ENCODE peak calls at places on chromosome X, in eight cellular contexts. N is GM10248; U is SJCRH30; Q is CD4-positive, CD25-positive, alpha-beta regulatory T cell; O is choroid plexus epithelial cell; S is ELF-1; W is anterior cingulate cortex; A is AG04450. J is an unnamed sample.

GRCh38 chrX:106246511-106246910 is 78.4 kb downstream of the PWWP3B start:
- DNase-seq in N (no peak), U (no peak), Q (no peak), O (peak), S (no peak), W (no peak), A (no peak), J (no peak)

GRCh38 chrX:133921764-133922389 is 63.5 kb downstream of the GPC3 start:
- DNase-seq in N (peak), U (peak), Q (no peak), O (peak), S (peak), W (no peak), A (no peak), J (no peak)

GRCh38 chrX:103157511-103158316 is 57.2 kb upstream of the BEX4 start:
- DNase-seq in N (peak), U (peak), Q (no peak), O (peak), S (peak), W (peak), A (no peak), J (no peak)

GRCh38 chrX:13153796-13154195 is 109.4 kb upstream of the FAM9C start:
- DNase-seq in N (no peak), U (no peak), Q (no peak), O (peak), S (no peak), W (no peak), A (no peak), J (no peak)

GRCh38 chrX:24343719-24344118 is 16.7 kb upstream of the SUPT20HL1 start:
- DNase-seq in N (no peak), U (no peak), Q (no peak), O (no peak), S (no peak), W (no peak), A (no peak), J (no peak)

GRCh38 chrX:151359341-151359740 is 37.7 kb upstream of the VMA21 start:
- DNase-seq in N (no peak), U (no peak), Q (no peak), O (no peak), S (peak), W (no peak), A (no peak), J (no peak)

GRCh38 chrX:112147206-112147605 is 64.6 kb upstream of the TRPC5 start:
- DNase-seq in N (no peak), U (peak), Q (no peak), O (peak), S (peak), W (no peak), A (no peak), J (no peak)

GRCh38 chrX:12292996-12293765 is 154.9 kb downstream of the FRMPD4 start:
- DNase-seq in N (no peak), U (no peak), Q (no peak), O (no peak), S (no peak), W (no peak), A (peak), J (no peak)

GRCh38 chrX:118022803-118023202 is 93.8 kb downstream of the KLHL13 start:
- DNase-seq in N (no peak), U (no peak), Q (no peak), O (no peak), S (no peak), W (no peak), A (no peak), J (no peak)

GRCh38 chrX:43655961-43656494 is at the start of gene MAOA:
- DNase-seq in N (no peak), U (no peak), Q (peak), O (no peak), S (peak), W (peak), A (no peak), J (peak)

GRCh38 chrX:111083101-111083500 is 12.9 kb upstream of the PAK3 start:
- DNase-seq in N (no peak), U (no peak), Q (no peak), O (no peak), S (no peak), W (no peak), A (no peak), J (no peak)

GRCh38 chrX:29237972-29238371 is 650.7 kb downstream of the IL1RAPL1 start:
- DNase-seq in N (no peak), U (no peak), Q (no peak), O (no peak), S (no peak), W (no peak), A (no peak), J (no peak)

GRCh38 chrX:12877386-12877785 is 10.5 kb downstream of the TLR7 start:
- DNase-seq in N (no peak), U (no peak), Q (no peak), O (no peak), S (no peak), W (no peak), A (no peak), J (no peak)

GRCh38 chrX:1244164-1245076 is 24.2 kb upstream of the CSF2RA start:
- DNase-seq in N (peak), U (peak), Q (no peak), O (no peak), S (peak), W (no peak), A (no peak), J (no peak)

GRCh38 chrX:131917588-131917987 is 105.5 kb upstream of the STK26 start:
- DNase-seq in N (no peak), U (no peak), Q (no peak), O (no peak), S (no peak), W (no peak), A (no peak), J (no peak)

GRCh38 chrX:7654316-7654715 is 188.7 kb upstream of the VCX start:
- DNase-seq in N (no peak), U (no peak), Q (no peak), O (no peak), S (no peak), W (no peak), A (no peak), J (no peak)

GRCh38 chrX:71603618-71604017 is 14.7 kb downstream of the CXCR3 start:
- DNase-seq in N (no peak), U (no peak), Q (no peak), O (no peak), S (no peak), W (no peak), A (no peak), J (no peak)

GRCh38 chrX:8748855-8749254 is 16.9 kb upstream of the ANOS1 start:
- DNase-seq in N (peak), U (no peak), Q (no peak), O (peak), S (peak), W (peak), A (no peak), J (no peak)

GRCh38 chrX:131958724-131959123 is 64.4 kb upstream of the STK26 start:
- DNase-seq in N (no peak), U (no peak), Q (no peak), O (no peak), S (no peak), W (no peak), A (no peak), J (no peak)

GRCh38 chrX:13803116-13803515 is 13.8 kb downstream of the GPM6B start:
- DNase-seq in N (no peak), U (no peak), Q (no peak), O (no peak), S (peak), W (no peak), A (no peak), J (no peak)

GRCh38 chrX:10990418-10990817 is 120.7 kb upstream of the HCCS start:
- DNase-seq in N (no peak), U (peak), Q (no peak), O (no peak), S (peak), W (no peak), A (no peak), J (no peak)

GRCh38 chrX:122363112-122363511 is 821.0 kb upstream of the GRIA3 start:
- DNase-seq in N (no peak), U (no peak), Q (no peak), O (no peak), S (peak), W (peak), A (no peak), J (no peak)

GRCh38 chrX:110331444-110332025 is 13.7 kb upstream of the AMMECR1 start:
- DNase-seq in N (no peak), U (no peak), Q (no peak), O (no peak), S (no peak), W (no peak), A (no peak), J (no peak)

GRCh38 chrX:72297953-72298730 is 7.6 kb downstream of the CITED1 start:
- DNase-seq in N (no peak), U (peak), Q (no peak), O (peak), S (peak), W (no peak), A (no peak), J (no peak)

GRCh38 chrX:16633754-16634153 is 16.2 kb upstream of the S100G start:
- DNase-seq in N (no peak), U (no peak), Q (no peak), O (peak), S (no peak), W (no peak), A (no peak), J (no peak)

J was measured in caudate nucleus.